ENCODE peak calls at places on chromosomes 11 and 22, in five cellular contexts. One of them, this sample, is unnamed.

GRCh38 chr11:72899238-72899637 is 85.0 kb downstream of the ATG16L2 start:
- DNase-seq in GF-D8: no peak
- DNase-seq in brain microvascular endothelial cell: no peak
- DNase-seq in osteocyte: no peak
- DNase-seq in left colon: no peak
- DNase-seq in this sample: peak; percentile 4

GRCh38 chr11:45803981-45804805 is 756 bp upstream of the SLC35C1 start:
- DNase-seq in GF-D8: no peak
- DNase-seq in brain microvascular endothelial cell: peak; percentile 20
- DNase-seq in osteocyte: peak; percentile 92
- DNase-seq in left colon: peak; percentile 96
- DNase-seq in this sample: peak; percentile 73

GRCh38 chr11:134275534-134276395 is at the start of gene GLB1L3:
- DNase-seq in GF-D8: no peak
- DNase-seq in brain microvascular endothelial cell: no peak
- DNase-seq in osteocyte: peak; percentile 84
- DNase-seq in left colon: peak; percentile 32
- DNase-seq in this sample: peak; percentile 60

GRCh38 chr11:61912991-61913698 is 4.2 kb downstream of the RAB3IL1 start:
- DNase-seq in GF-D8: no peak
- DNase-seq in brain microvascular endothelial cell: no peak
- DNase-seq in osteocyte: no peak
- DNase-seq in left colon: peak; percentile 4
- DNase-seq in this sample: no peak

GRCh38 chr11:123303924-123304323 is 108.9 kb upstream of the CLMP start:
- DNase-seq in GF-D8: no peak
- DNase-seq in brain microvascular endothelial cell: no peak
- DNase-seq in osteocyte: no peak
- DNase-seq in left colon: no peak
- DNase-seq in this sample: no peak

GRCh38 chr11:44559207-44559943 is 6.1 kb upstream of the CD82 start:
- DNase-seq in GF-D8: no peak
- DNase-seq in brain microvascular endothelial cell: no peak
- DNase-seq in osteocyte: no peak
- DNase-seq in left colon: no peak
- DNase-seq in this sample: no peak

GRCh38 chr11:47928426-47928825 is 51.9 kb upstream of the PTPRJ start:
- DNase-seq in GF-D8: no peak
- DNase-seq in brain microvascular endothelial cell: no peak
- DNase-seq in osteocyte: no peak
- DNase-seq in left colon: no peak
- DNase-seq in this sample: no peak

GRCh38 chr22:46028069-46028991 is 51.4 kb upstream of the WNT7B start:
- DNase-seq in GF-D8: no peak
- DNase-seq in brain microvascular endothelial cell: no peak
- DNase-seq in osteocyte: no peak
- DNase-seq in left colon: no peak
- DNase-seq in this sample: no peak

GRCh38 chr22:39939830-39940229 is 20.4 kb upstream of the TMA7B start:
- DNase-seq in GF-D8: no peak
- DNase-seq in brain microvascular endothelial cell: no peak
- DNase-seq in osteocyte: no peak
- DNase-seq in left colon: no peak
- DNase-seq in this sample: no peak

GRCh38 chr22:42174062-42174461 is 43.5 kb upstream of the CYP2D6 start:
- DNase-seq in GF-D8: no peak
- DNase-seq in brain microvascular endothelial cell: no peak
- DNase-seq in osteocyte: no peak
- DNase-seq in left colon: no peak
- DNase-seq in this sample: no peak

GRCh38 chr11:92457250-92457649 is 232.6 kb downstream of the FAT3 start:
- DNase-seq in GF-D8: no peak
- DNase-seq in brain microvascular endothelial cell: peak; percentile 25
- DNase-seq in osteocyte: no peak
- DNase-seq in left colon: no peak
- DNase-seq in this sample: peak; percentile 17

GRCh38 chr11:61888043-61888442 is 3.3 kb downstream of the FADS3 start:
- DNase-seq in GF-D8: no peak
- DNase-seq in brain microvascular endothelial cell: peak; percentile 86
- DNase-seq in osteocyte: peak; percentile 92
- DNase-seq in left colon: peak; percentile 32
- DNase-seq in this sample: peak; percentile 95

GRCh38 chr22:42920101-42920820 is 63.2 kb upstream of the ARFGAP3 start:
- DNase-seq in GF-D8: no peak
- DNase-seq in brain microvascular endothelial cell: no peak
- DNase-seq in osteocyte: no peak
- DNase-seq in left colon: no peak
- DNase-seq in this sample: peak; percentile 93